ENCODE peak calls at places on chromosomes 5 and 9, in eight cellular contexts. Z, A, M, L, D, J, R and W are unnamed samples.

GRCh38 chr5:71872465-71872864 is 153.4 kb downstream of the CARTPT start:
- DNase-seq in D (no peak), J (no peak), A (no peak), Z (no peak), M (no peak), R (no peak), L (no peak), W (no peak)

GRCh38 chr5:39080168-39080567 is 6.0 kb upstream of the RICTOR start:
- DNase-seq in D (no peak), J (no peak), A (no peak), L (no peak), Z (no peak), R (peak; percentile 28), M (no peak), W (no peak)

GRCh38 chr9:71647094-71647591 is 121.2 kb downstream of the CEMIP2 start:
- DNase-seq in Z (peak; percentile 27), L (peak; percentile 73), A (peak; percentile 95), R (peak; percentile 45), M (peak; percentile 77), J (peak; percentile 81), D (peak; percentile 66), W (no peak)

GRCh38 chr5:164048527-164048926 is 543.1 kb downstream of the MAT2B start:
- DNase-seq in M (no peak), R (no peak), J (no peak), D (no peak), Z (no peak), L (no peak), A (peak; percentile 62), W (no peak)

GRCh38 chr5:148910686-148911361 is 84.4 kb downstream of the ADRB2 start:
- DNase-seq in M (peak; percentile 80), L (no peak), A (peak; percentile 37), R (peak; percentile 44), Z (no peak), D (peak; percentile 43), J (no peak), W (no peak)

GRCh38 chr9:81596671-81597426 is 92.5 kb downstream of the TLE1 start:
- DNase-seq in Z (no peak), R (no peak), A (peak; percentile 66), J (no peak), D (no peak), M (no peak), L (no peak), W (no peak)

GRCh38 chr5:5533927-5534326 is 111.5 kb downstream of the ICE1 start:
- DNase-seq in J (no peak), M (no peak), A (no peak), Z (no peak), D (no peak), L (no peak), R (no peak), W (no peak)

GRCh38 chr5:168875839-168876238 is 296.7 kb upstream of the PANK3 start:
- DNase-seq in Z (no peak), R (no peak), J (no peak), A (no peak), L (no peak), M (no peak), D (peak; percentile 7), W (no peak)

GRCh38 chr9:2411459-2412215 is 209.9 kb upstream of the VLDLR start:
- DNase-seq in Z (no peak), J (no peak), A (peak; percentile 40), D (peak; percentile 83), M (no peak), R (no peak), L (no peak), W (no peak)

GRCh38 chr5:111194925-111195324 is 29.3 kb upstream of the CAMK4 start:
- DNase-seq in D (no peak), Z (no peak), M (no peak), L (no peak), R (no peak), J (no peak), A (no peak), W (no peak)

GRCh38 chr5:149363345-149363744 is 5.5 kb downstream of the PCYOX1L start:
- DNase-seq in D (no peak), L (no peak), Z (no peak), M (no peak), J (no peak), A (no peak), R (no peak), W (no peak)

GRCh38 chr5:92552206-92553160 is 1028.5 kb downstream of the NR2F1-AS1 start:
- DNase-seq in M (no peak), A (peak; percentile 98), Z (no peak), D (peak; percentile 96), R (peak; percentile 93), L (no peak), J (no peak), W (no peak)

GRCh38 chr9:16044116-16044881 is 491.5 kb downstream of the CCDC171 start:
- DNase-seq in D (peak; percentile 72), Z (no peak), J (no peak), R (no peak), L (no peak), M (no peak), A (peak; percentile 62), W (no peak)

GRCh38 chr9:38486056-38486455 is 61.8 kb upstream of the IGFBPL1 start:
- DNase-seq in R (no peak), Z (no peak), M (no peak), L (no peak), J (no peak), A (no peak), D (no peak), W (no peak)
- TF ChIP-seq CTCF in R (no peak), Z (no peak), M (no peak), L (no peak), J (no peak), A (no peak), D (no peak), W (no peak)

DNA sequence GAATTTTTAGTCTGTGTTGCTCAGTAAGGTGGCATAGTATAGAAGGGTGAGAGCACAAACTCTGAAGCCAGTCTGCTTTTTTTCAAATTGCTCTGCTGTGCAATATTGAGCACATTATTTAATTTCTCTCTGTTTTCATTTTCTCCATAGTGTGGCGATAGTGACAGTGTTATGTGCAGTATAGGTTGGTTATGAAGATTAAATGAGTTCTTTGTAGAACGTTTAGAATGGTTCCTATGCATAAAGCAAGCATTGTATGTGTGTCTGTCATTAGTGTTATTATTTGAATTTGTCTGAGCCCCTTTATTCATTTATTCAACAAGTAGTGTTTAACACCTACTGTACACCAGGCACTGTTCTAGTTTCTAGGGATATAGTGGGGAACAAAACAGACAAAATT is 9.2 kb downstream of the PRR16 start:
- DNase-seq in D (no peak), J (no peak), A (no peak), R (no peak), L (no peak), M (no peak), Z (no peak), W (no peak)
- TF ChIP-seq CTCF in D (no peak), J (no peak), A (no peak), R (no peak), L (no peak), M (no peak), Z (no peak), W (no peak)

GRCh38 chr5:158468444-158468843 is 609.5 kb upstream of the CLINT1 start:
- DNase-seq in J (no peak), L (no peak), M (no peak), A (no peak), R (no peak), Z (no peak), D (no peak), W (no peak)
- TF ChIP-seq CTCF in J (no peak), L (no peak), M (no peak), A (no peak), R (no peak), Z (no peak), D (no peak), W (no peak)

GRCh38 chr9:97889941-97890557 is 32.3 kb downstream of the TRMO start:
- DNase-seq in L (no peak), R (peak; percentile 21), A (peak; percentile 41), D (no peak), M (peak; percentile 84), J (no peak), Z (peak; percentile 49), W (no peak)

GRCh38 chr9:97891736-97892135 is 30.6 kb downstream of the TRMO start:
- DNase-seq in D (no peak), A (peak; percentile 27), Z (no peak), M (no peak), R (no peak), L (no peak), J (no peak), W (no peak)

GRCh38 chr9:97900103-97900737 is 22.1 kb downstream of the TRMO start:
- DNase-seq in R (no peak), A (peak; percentile 74), M (no peak), L (no peak), D (peak; percentile 28), J (no peak), Z (no peak), W (no peak)

GRCh38 chr9:97900738-97901565 is 21.3 kb downstream of the TRMO start:
- DNase-seq in R (peak; percentile 59), M (no peak), D (peak; percentile 22), L (no peak), A (peak; percentile 69), Z (peak; percentile 34), J (no peak), W (no peak)

GRCh38 chr9:97895695-97896332 is 26.5 kb downstream of the TRMO start:
- DNase-seq in D (peak; percentile 31), A (peak; percentile 40), R (peak; percentile 64), J (no peak), Z (peak; percentile 20), L (no peak), M (no peak), W (no peak)
- TF ChIP-seq CTCF in D (peak; percentile 43), A (peak; percentile 22), R (no peak), J (no peak), Z (peak; percentile 22), L (no peak), M (no peak), W (no peak)

GRCh38 chr5:19790811-19791466 is 197.1 kb downstream of the CDH18 start:
- DNase-seq in Z (no peak), R (no peak), M (no peak), A (no peak), D (no peak), L (no peak), J (no peak), W (no peak)
- TF ChIP-seq CTCF in Z (no peak), R (no peak), M (no peak), A (no peak), D (no peak), L (no peak), J (no peak), W (no peak)

DNA sequence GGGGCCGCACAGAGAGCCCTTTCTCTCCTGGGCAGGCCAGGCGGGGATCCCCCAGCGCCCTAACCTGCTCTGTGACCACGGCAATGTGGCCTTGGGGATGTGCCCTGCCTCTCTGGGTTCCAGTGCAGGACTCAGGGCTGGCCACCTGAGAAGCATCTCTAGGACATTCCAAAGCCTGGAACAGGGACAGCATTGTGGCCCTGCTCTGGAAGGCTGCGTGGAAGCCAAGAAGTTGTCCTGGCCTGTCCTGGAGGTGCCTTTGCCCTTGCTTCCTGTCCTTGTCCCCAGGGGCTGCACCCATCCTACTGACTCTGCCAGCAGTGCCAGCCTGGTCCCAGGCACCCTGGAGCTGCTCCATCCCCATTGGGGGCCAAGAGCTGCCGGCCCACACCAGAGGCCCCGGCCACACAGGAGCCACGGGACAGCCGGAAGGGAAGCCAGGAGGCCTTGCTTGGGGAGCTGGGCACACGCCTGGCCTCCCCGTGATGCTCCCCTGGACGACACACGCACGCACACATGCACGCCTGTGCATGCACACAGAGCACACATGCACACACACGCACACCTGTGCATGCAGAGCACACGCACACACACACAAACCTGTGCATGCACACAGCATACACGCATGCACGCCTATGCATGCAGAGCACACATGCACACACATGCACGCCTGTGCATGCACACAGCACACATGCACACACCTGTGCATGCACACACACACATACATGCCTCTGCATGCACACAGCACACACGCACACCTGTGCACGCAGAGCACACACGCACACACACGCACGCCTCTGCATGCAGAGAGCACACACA is 20.1 kb upstream of the CAMSAP1 start:
- DNase-seq in R (no peak), D (no peak), Z (no peak), M (no peak), A (no peak), L (no peak), J (no peak), W (no peak)
- TF ChIP-seq CTCF in R (no peak), D (no peak), Z (no peak), M (no peak), A (no peak), L (no peak), J (no peak), W (no peak)